ENCODE peak calls at places on chromosomes 16 and 17, in seven cellular contexts. M, E, J, F, Y, A and H are unnamed samples. For H3K4me1 and H3K9me3, the result is how much of the 10 kb centered on the place peaks cover.

GRCh38 chr17:50893183-50893993 is 27.2 kb upstream of the TOB1 start:
- DNase-seq in M (peak), E (no peak), J (peak), F (no peak), Y (peak), A (peak), H (no peak)

GRCh38 chr17:17149520-17150449 is 56.3 kb downstream of the PLD6 start:
- DNase-seq in M (no peak), E (no peak), J (no peak), F (no peak), Y (no peak), A (no peak), H (no peak)

GRCh38 chr16:47568355-47568754 is 107.2 kb downstream of the PHKB start:
- DNase-seq in M (no peak), E (no peak), J (no peak), F (no peak), Y (no peak), A (no peak), H (no peak)

GRCh38 chr17:71168083-71168741 is 952.6 kb upstream of the SOX9 start:
- DNase-seq in M (no peak), E (no peak), J (no peak), F (no peak), Y (no peak), A (no peak), H (no peak)

GRCh38 chr17:2453325-2453724 is 52.5 kb upstream of the MNT start:
- DNase-seq in M (no peak), E (no peak), J (no peak), F (no peak), Y (no peak), A (no peak), H (no peak)

GRCh38 chr17:82449883-82450356 is 632 bp downstream of the CYBC1 start:
- DNase-seq in M (no peak), E (no peak), J (no peak), F (no peak), Y (no peak), A (no peak), H (no peak)

GRCh38 chr17:66778531-66778930 is 56.4 kb upstream of the CACNG5 start:
- DNase-seq in M (no peak), E (no peak), J (no peak), F (no peak), Y (no peak), A (no peak), H (no peak)

GRCh38 chr17:79464310-79465010 is 146.4 kb downstream of the RBFOX3 start:
- DNase-seq in M (no peak), E (no peak), J (no peak), F (no peak), Y (no peak), A (no peak), H (no peak)

GRCh38 chr16:47787695-47788094 is 326.6 kb downstream of the PHKB start:
- DNase-seq in M (no peak), E (no peak), J (peak), F (no peak), Y (peak), A (no peak), H (no peak)

GRCh38 chr16:8950580-8951077 is 13.1 kb downstream of the USP7 start:
- DNase-seq in M (no peak), E (no peak), J (peak), F (no peak), Y (no peak), A (no peak), H (no peak)

GRCh38 chr17:5468075-5468473 is 708 bp downstream of the DHX33 start:
- DNase-seq in M (no peak), E (no peak), J (no peak), F (no peak), Y (no peak), A (no peak), H (no peak)

GRCh38 chr17:70256751-70257150 is 87.4 kb downstream of the KCNJ2 start:
- DNase-seq in M (no peak), E (no peak), J (no peak), F (no peak), Y (no peak), A (no peak), H (no peak)

DNA sequence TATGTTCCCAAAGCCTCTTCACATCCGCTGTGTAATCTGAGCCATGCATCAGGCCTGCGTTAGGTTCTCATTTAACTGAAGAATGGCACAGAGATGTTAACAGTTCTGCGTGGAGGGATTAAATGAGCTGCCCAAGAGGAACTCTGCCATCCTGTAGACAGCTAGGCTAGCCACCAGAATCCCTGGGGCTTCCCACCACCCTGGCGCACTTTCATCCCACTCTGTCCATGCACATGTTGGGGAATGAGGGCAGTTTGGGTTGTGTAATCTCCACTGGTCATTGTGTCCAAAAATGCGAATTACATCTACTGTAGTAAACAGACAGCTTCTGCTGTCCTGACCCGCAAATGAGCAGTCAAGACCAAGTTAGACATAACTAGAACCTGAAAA is 1.0 kb upstream of the GLG1 start:
- DNase-seq in M (no peak), E (no peak), J (no peak), F (no peak), Y (peak), A (no peak), H (no peak)
- H3K4me1 ChIP-seq in M (under half), E (under half), J (under half), F (under half), Y (under half), A (under half), H (under half)

DNA sequence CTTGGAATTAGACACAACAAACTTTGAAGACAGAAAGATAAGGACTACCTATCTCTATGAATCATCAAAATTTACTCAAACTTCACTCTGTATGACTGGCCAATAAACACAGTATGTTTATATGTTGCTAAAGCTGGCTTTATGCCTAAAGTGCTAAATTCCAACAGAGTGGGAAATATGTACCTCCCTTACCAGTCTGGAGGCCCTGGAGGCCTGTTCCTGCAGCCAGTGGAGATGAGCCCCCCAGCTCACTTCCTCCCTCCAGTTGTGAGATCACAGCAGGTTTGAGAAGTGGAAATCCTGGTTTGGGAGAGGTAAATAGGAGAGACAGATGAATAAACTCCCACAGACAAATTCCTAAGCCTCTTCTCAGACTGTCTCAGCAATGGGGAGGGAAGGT is 9.0 kb downstream of the ZNF23 start:
- DNase-seq in M (no peak), E (no peak), J (no peak), F (no peak), Y (no peak), A (no peak), H (no peak)
- H3K9me3 ChIP-seq in M (half or more), E (under half), J (under half), F (under half), Y (under half), A (under half), H (half or more)

DNA sequence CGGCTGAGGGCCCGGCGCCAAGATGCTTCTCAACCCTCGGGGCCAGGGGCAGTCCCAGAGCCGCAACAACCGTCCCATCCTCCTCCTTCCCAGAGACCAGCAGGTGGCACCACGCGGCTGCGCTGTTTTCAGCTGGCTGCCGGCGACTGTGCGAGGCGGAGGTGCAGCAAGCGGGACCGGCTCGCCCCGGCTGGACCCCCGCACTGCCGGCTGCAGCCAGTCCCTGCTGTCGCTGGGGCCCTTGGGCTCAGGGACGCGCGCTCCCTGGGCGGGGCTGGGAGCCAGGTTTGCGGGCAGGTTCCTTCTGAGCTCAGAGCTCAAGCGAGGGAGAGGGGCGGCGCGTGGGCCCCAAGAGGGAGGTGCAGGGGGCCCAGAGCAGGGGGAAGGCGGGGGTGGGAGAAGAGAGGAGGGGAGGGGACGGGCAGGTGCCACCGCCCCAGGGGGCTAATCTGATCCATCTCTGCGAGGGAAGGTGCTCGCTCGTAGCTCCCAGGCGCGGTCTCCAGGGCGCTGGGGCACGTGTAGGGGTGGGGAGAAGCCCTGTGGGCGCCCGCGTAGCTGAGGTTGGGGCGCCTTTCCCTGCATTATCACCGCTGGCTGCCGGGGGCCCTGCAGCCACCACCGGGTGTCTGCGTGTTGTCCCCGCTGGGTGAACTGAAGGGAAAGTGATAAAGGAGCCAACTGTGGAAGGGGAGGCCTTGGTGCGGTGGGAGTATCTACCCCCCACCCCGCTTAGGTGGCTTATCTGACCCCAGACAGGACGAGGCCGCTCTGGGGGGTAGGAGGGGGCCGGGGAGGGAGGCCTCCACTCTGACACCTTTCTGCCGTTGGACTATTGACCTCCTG is 24.2 kb downstream of the STAT5A start:
- DNase-seq in M (peak), E (peak), J (peak), F (peak), Y (peak), A (peak), H (no peak)
- H3K4me1 ChIP-seq in M (under half), E (under half), J (under half), F (half or more), Y (under half), A (under half), H (under half)

DNA sequence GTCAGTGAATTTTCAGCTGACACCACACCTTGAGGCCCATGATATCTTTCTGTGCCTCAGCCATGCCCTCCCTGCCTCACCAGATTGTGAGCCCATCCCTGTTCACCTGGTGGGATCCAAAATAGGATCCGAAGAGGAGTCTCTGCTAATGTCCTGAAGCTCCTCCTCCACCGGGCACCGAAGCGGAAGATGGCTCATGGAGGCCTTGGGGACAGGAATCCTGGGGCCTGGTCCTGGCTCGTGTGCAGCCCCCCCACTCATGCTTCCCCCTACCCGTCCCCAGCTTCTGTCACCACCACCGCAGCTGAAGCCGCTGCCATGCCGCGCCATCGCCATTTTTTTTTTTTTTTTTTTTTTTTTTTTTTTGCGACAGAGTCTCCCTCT is 1683.4 kb downstream of the TP53TG3F start:
- DNase-seq in M (no peak), E (no peak), J (no peak), F (no peak), Y (no peak), A (no peak), H (no peak)
- H3K9me3 ChIP-seq in M (under half), E (under half), J (under half), F (under half), Y (under half), A (under half), H (under half)

DNA sequence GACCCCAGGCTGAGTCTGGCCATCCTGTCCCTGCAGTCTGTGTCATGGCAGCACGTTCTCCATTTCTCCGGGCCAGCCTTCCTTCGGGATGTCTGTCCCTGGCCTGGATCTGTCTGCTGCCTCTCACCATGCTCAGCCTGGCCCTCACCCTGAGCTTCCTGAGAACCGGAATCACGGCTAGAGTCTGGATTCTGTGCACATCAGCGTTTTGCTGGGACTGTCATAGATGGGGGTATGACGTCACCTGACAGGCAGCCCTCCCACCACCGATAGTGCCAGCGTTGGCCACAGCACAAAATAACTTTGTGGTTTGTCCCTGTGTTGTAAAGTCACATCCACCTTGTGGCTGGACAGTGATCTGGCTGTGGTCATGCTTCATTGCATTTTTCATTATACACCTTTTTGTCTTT is 59.2 kb downstream of the B9D1 start:
- DNase-seq in M (no peak), E (no peak), J (no peak), F (no peak), Y (no peak), A (no peak), H (no peak)
- H3K4me1 ChIP-seq in M (under half), E (half or more), J (under half), F (under half), Y (under half), A (half or more), H (under half)

GRCh38 chr17:4028436-4028835 is 64.2 kb upstream of the ATP2A3 start:
- DNase-seq in M (no peak), E (no peak), J (no peak), F (no peak), Y (no peak), A (no peak), H (no peak)

GRCh38 chr17:4032245-4032644 is 68.0 kb upstream of the ATP2A3 start:
- DNase-seq in M (no peak), E (no peak), J (no peak), F (no peak), Y (no peak), A (no peak), H (no peak)

GRCh38 chr17:4023220-4023619 is 59.0 kb upstream of the ATP2A3 start:
- DNase-seq in M (no peak), E (no peak), J (no peak), F (no peak), Y (no peak), A (no peak), H (no peak)

DNA sequence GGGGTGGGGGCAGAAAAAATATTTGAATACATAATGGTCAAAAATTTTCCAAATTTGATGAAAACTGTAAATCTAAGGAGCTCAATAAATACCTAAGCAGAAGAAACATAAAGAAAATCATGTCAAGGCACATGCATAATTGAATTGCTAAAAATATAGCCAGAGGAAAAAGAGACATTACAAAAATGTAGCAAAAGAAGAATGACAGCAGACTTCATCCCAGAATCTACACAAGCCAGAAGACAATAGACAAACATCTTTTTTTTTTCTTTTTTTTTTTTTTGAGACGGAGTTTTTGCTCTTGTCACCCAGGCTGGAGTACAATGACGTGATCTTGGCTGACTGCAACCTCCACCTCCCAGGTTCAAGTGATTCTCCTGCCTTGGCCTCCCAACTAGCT is 62.0 kb upstream of the ATP2A3 start:
- DNase-seq in M (no peak), E (no peak), J (no peak), F (no peak), Y (no peak), A (no peak), H (no peak)
- H3K9me3 ChIP-seq in M (under half), E (under half), J (under half), F (under half), Y (half or more), A (under half), H (under half)

GRCh38 chr16:569445-570254 is at the start of gene PIGQ:
- DNase-seq in M (peak), E (peak), J (peak), F (peak), Y (peak), A (peak), H (peak)

GRCh38 chr16:565420-566330 is 1.1 kb upstream of the NHLRC4 start:
- DNase-seq in M (no peak), E (no peak), J (peak), F (no peak), Y (no peak), A (no peak), H (no peak)

GRCh38 chr16:568401-569258 is 1.1 kb upstream of the PIGQ start:
- DNase-seq in M (no peak), E (no peak), J (no peak), F (no peak), Y (no peak), A (no peak), H (no peak)

GRCh38 chr16:566475-567361 is at the start of gene NHLRC4:
- DNase-seq in M (peak), E (peak), J (peak), F (no peak), Y (peak), A (peak), H (peak)

DNA sequence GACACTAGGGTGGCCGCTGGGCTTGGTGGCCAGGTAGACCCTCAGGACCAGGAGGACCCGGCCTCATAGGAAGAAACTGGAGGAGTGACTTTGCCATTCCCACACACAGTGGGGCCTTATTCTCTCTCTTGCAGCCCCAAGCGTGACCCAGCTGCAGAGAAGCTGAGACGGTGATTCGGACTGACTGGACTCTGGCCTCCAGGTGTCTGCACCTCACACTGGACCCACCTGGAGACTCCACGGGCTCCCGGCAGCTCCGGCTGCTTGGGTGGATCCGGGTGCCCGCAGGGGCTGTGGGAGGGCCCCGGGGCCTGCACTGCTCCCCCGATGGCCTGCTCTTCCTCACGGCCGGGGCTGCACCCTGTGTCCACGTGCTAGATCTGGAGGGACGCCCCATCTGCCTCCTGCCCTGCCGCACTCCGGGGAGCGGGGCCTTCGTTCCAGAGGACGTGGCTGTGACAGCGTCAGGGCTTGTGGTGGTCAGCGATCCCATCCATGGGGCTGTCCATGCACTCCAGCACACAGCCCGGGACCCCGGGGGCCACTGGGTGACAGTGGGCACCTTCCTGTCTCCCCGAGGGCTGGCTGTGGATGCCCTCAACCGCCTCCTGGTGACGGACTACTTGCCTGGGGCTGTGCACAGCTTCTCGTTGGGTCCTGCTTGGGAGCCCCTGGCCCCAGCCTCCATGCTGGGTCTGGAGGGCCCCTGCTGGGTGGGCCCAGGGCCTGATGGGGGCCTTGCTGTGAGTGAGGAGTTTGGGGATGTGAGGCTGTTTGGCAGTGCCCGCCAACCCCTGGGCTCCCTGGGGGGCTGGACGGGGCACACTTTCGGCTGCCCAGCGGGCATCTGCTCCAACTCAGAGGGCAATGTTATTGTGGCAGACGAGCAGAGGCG is 804 bp downstream of the NHLRC4 start:
- DNase-seq in M (no peak), E (no peak), J (no peak), F (no peak), Y (no peak), A (no peak), H (no peak)
- H3K4me1 ChIP-seq in M (under half), E (under half), J (under half), F (under half), Y (under half), A (under half), H (under half)

DNA sequence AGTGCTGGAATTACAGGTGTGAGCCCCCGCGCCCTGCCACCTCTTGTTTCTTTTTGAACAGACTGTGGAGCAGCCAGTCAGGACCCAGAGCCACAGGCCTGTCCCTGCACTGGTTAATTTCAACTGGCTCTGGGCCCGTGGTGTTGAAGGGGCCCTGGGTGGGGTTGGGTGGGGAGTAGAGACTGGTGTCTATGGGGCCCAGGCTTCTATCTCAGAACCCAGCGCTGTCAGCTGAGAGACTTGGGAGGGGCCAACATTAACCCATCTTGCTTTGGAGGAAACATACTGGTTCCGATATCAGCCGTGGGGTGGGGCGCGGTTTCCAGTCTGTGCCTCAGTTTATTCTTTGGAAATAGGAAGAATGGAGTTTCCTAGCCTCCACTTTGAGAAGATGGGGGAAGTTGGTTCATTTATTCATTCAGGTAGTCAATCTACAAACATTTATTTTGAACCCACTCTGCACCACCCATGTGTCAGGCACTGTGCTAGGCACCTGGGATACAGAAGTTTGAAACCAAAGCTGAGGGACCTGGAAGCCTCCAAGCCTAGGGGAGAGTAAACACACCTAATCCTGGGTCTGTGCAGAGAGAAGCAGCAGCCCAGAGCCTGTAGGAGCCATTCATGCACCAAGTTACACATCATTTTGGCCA is 15.6 kb upstream of the SLC4A1 start:
- DNase-seq in M (no peak), E (no peak), J (no peak), F (no peak), Y (no peak), A (no peak), H (no peak)
- H3K9me3 ChIP-seq in M (under half), E (under half), J (under half), F (under half), Y (under half), A (under half), H (under half)